ENCODE peak calls at places on chromosomes 6 and 20, in four cellular contexts. O, K, C and E are unnamed samples.

GRCh38 chr20:45823949-45824835 is 2.9 kb downstream of the TNNC2 start:
- DNase-seq in C (no peak), K (peak), O (peak), E (no peak)

GRCh38 chr6:148682990-148683389 is 63.8 kb upstream of the UST start:
- DNase-seq in O (no peak), K (no peak), C (peak), E (peak)

GRCh38 chr6:95589826-95590570 is 12.7 kb downstream of the MANEA start:
- DNase-seq in K (no peak), O (no peak), C (no peak), E (no peak)

GRCh38 chr20:63006611-63007471 is at the start of gene BHLHE23:
- DNase-seq in C (no peak), K (no peak), O (peak), E (no peak)

GRCh38 chr20:51318058-51318960 is 224.2 kb downstream of the NFATC2 start:
- DNase-seq in C (no peak), O (peak), K (peak), E (no peak)

GRCh38 chr20:58433759-58434158 is 44.7 kb downstream of the VAPB start:
- DNase-seq in K (peak), O (no peak), C (no peak), E (no peak)

GRCh38 chr6:116557863-116558262 is 4.3 kb downstream of the CALHM4 start:
- DNase-seq in C (no peak), O (no peak), K (peak), E (no peak)

GRCh38 chr20:50355593-50356521 is 154.3 kb upstream of the PTPN1 start:
- DNase-seq in C (no peak), K (no peak), O (no peak), E (no peak)

GRCh38 chr6:101445527-101445926 is 52.0 kb downstream of the GRIK2 start:
- DNase-seq in O (no peak), C (no peak), K (no peak), E (no peak)